ENCODE peak calls at places on chromosomes 2 and 18, in six cellular contexts. N, P, R, Q, E and J are unnamed samples.

GRCh38 chr18:31931163-31931885 is 11.6 kb downstream of the TRAPPC8 start:
- DNase-seq in N (no peak), E (peak), P (no peak), R (no peak), Q (no peak), J (no peak)

GRCh38 chr18:61285777-61286176 is 47.5 kb upstream of the CDH20 start:
- DNase-seq in Q (no peak), P (no peak), E (no peak), R (no peak), N (no peak), J (no peak)

GRCh38 chr2:97715951-97716694 is 2.7 kb downstream of the ZAP70 start:
- DNase-seq in P (no peak), N (peak), E (no peak), Q (no peak), R (peak), J (no peak)

GRCh38 chr2:127017548-127017947 is 89.4 kb downstream of the BIN1 start:
- DNase-seq in P (no peak), E (no peak), N (no peak), R (no peak), Q (no peak), J (no peak)

GRCh38 chr18:79643049-79643765 is 36.4 kb upstream of the CTDP1 start:
- DNase-seq in P (no peak), E (no peak), N (peak), Q (no peak), R (peak), J (no peak)

GRCh38 chr18:79933765-79934164 is 17.7 kb downstream of the SLC66A2 start:
- DNase-seq in N (peak), Q (no peak), E (no peak), P (peak), R (peak), J (no peak)

GRCh38 chr2:179377296-179377695 is 112.7 kb upstream of the SESTD1 start:
- DNase-seq in Q (no peak), R (no peak), P (no peak), N (no peak), E (no peak), J (no peak)

GRCh38 chr2:241947401-241947800 is 77.9 kb downstream of the RTP5 start:
- DNase-seq in E (no peak), N (peak), Q (no peak), R (peak), P (peak), J (no peak)

GRCh38 chr2:41698787-41699422 is 348.9 kb upstream of the PKDCC start:
- DNase-seq in R (no peak), Q (no peak), E (peak), P (no peak), N (peak), J (no peak)

GRCh38 chr18:10476430-10476829 is 22.0 kb downstream of the APCDD1 start:
- DNase-seq in Q (no peak), N (no peak), E (peak), R (no peak), P (no peak), J (no peak)

GRCh38 chr18:48122376-48122775 is 191.9 kb upstream of the SMAD2 start:
- DNase-seq in N (peak), R (peak), P (no peak), E (no peak), Q (no peak), J (no peak)

GRCh38 chr2:230777681-230778080 is 65.0 kb downstream of the CAB39 start:
- DNase-seq in E (no peak), P (no peak), R (no peak), N (no peak), Q (no peak), J (no peak)

GRCh38 chr2:28173377-28173776 is 219.3 kb upstream of the FOSL2 start:
- DNase-seq in E (no peak), R (no peak), P (no peak), Q (no peak), N (no peak), J (no peak)

GRCh38 chr18:50629148-50629631 is 69.3 kb downstream of the MAPK4 start:
- DNase-seq in R (no peak), Q (no peak), N (peak), E (no peak), P (no peak), J (no peak)

GRCh38 chr2:179470102-179470501 is 205.5 kb upstream of the SESTD1 start:
- DNase-seq in R (no peak), P (no peak), E (no peak), Q (no peak), N (no peak), J (no peak)

GRCh38 chr18:2921778-2922177 is 75.0 kb downstream of the EMILIN2 start:
- DNase-seq in E (no peak), N (no peak), P (peak), R (no peak), Q (no peak), J (no peak)

GRCh38 chr2:73700111-73700510 is 37.0 kb downstream of the TPRKB start:
- DNase-seq in R (no peak), P (no peak), N (no peak), Q (no peak), E (no peak), J (no peak)

DNA sequence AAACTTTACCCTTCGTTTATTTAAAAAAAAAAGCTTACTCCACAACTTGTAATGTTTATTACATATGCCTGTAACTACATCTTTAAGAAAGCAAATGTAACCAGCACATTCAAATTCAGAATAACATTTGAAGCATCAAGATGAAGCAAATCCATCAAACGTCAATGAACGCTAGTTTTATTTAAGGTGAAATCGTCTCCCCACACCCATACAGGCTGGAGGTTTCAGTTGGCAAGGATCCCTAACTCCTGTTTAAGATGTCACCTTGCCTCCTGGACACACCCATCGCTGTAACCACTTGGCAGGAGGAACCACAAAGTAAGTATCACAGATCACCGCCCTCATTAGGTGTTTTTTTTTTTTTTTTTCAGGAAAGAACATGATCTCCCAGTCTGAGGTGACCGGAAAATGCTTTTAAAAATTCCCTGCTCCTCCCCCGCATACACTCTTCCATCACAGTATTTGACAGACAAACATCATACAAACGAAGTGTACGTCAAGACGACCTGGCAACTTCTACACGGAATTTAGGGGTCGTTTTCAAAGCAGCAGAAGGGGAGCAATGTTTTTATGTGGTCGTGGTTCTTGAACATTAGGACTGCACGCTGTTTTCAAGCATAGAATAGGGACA is 19.7 kb upstream of the STPG4 start:
- DNase-seq in P (peak), Q (no peak), N (peak), E (peak), R (no peak), J (no peak)
- TF ChIP-seq POLR2AphosphoS5 in P (peak), Q (peak), N (no peak), E (peak), R (no peak), J (peak)

DNA sequence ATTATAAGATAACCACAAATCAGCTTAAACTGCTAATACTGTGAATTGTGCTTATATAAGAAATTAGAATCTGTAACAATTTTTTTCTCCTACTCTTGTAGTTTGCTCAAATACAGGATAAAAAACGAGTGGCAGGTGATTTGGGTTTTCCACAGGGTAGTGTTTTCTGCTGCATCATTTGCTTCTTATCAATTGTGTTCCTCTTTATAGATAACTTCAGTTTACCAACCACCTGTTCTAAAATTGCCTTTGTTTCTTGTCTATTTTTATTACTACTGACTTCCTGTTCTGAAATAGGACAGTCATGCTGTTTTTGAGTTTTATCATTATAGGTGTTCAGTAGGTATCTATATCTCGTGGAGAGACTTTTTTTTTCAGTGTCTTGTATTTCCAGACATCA is 56.9 kb downstream of the MFSD6 start:
- DNase-seq in P (no peak), E (no peak), R (no peak), N (no peak), Q (no peak), J (no peak)
- TF ChIP-seq POLR2AphosphoS5 in P (no peak), E (no peak), R (no peak), N (no peak), Q (no peak), J (no peak)

GRCh38 chr2:199460101-199460671 is 2.4 kb upstream of the SATB2 start:
- DNase-seq in E (no peak), N (no peak), Q (no peak), R (no peak), P (no peak), J (no peak)
- TF ChIP-seq POLR2AphosphoS5 in E (no peak), N (no peak), Q (no peak), R (no peak), P (peak), J (no peak)

GRCh38 chr2:31037058-31037457 is 101.2 kb downstream of the GALNT14 start:
- DNase-seq in N (no peak), P (no peak), E (no peak), R (no peak), Q (no peak), J (no peak)

GRCh38 chr2:31028415-31028814 is 109.8 kb downstream of the GALNT14 start:
- DNase-seq in N (no peak), E (no peak), P (no peak), R (no peak), Q (no peak), J (no peak)

GRCh38 chr2:31033032-31033431 is 105.2 kb downstream of the GALNT14 start:
- DNase-seq in N (no peak), E (no peak), P (no peak), R (no peak), Q (no peak), J (no peak)

GRCh38 chr2:31031132-31031706 is 107.0 kb downstream of the GALNT14 start:
- DNase-seq in E (no peak), P (no peak), R (no peak), N (no peak), Q (no peak), J (peak)

GRCh38 chr2:31032475-31032874 is 105.8 kb downstream of the GALNT14 start:
- DNase-seq in R (no peak), P (no peak), E (no peak), N (no peak), Q (no peak), J (no peak)
- TF ChIP-seq POLR2AphosphoS5 in R (peak), P (no peak), E (no peak), N (no peak), Q (no peak), J (no peak)

GRCh38 chr2:38405917-38406596 is 29.0 kb upstream of the ATL2 start:
- DNase-seq in Q (no peak), P (no peak), E (no peak), N (no peak), R (no peak), J (no peak)

GRCh38 chr2:38409904-38410167 is 32.8 kb upstream of the ATL2 start:
- DNase-seq in R (no peak), Q (no peak), P (no peak), E (no peak), N (no peak), J (no peak)

GRCh38 chr2:38409136-38409903 is 32.2 kb upstream of the ATL2 start:
- DNase-seq in Q (no peak), E (no peak), N (peak), P (no peak), R (no peak), J (peak)

GRCh38 chr2:38406597-38407110 is 29.6 kb upstream of the ATL2 start:
- DNase-seq in N (no peak), Q (no peak), R (no peak), P (no peak), E (no peak), J (no peak)

DNA sequence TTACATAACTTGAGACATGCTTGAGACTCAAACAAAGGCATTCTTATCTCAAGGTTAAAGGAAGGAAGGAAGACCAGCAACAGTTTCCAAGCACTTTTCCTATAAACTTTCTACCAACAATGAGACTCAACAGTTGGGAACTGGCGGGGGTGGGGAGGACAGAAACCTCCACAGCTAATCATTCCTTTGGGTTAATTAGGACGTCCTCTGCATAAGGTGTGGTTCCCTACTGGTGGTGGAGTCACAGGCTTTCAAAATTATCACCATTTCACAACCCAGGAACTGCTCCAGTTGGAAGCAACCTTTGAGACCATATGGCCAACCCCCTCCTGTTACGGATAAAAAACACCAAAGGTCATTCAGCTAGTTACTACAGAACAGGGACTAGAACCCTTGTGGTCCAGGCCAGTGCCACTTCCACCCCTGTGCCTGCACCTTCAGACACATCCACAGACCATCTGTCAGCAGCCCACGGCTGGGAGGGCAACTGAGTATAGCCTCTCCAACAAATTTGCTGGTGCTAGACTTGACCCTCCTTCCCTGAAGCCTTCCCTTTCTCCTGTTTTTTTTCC is 30.1 kb upstream of the ATL2 start:
- DNase-seq in P (no peak), N (no peak), Q (no peak), E (no peak), R (peak), J (no peak)
- TF ChIP-seq POLR2AphosphoS5 in P (no peak), N (no peak), Q (no peak), E (no peak), R (no peak), J (no peak)

DNA sequence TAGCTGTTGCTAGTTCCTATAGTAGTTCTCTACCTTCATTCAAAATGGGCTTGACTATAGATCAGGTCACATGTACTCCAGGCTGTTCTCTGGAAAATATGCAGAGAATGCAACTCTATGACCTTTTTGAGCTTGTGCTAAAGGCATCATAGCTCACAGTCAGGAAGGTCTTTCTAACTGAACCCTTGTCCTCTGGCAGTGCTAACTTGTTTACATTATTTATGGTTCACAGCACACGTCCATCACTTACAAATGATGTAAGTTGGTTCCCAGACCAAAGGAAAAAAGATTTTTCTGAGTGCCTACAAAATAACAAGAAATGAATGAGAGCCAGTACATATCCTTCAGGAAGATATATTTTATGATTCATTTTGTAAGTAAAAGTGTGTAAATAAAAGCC is 236.1 kb downstream of the GCA start:
- DNase-seq in Q (no peak), P (no peak), N (no peak), E (no peak), R (no peak), J (no peak)
- TF ChIP-seq POLR2AphosphoS5 in Q (no peak), P (no peak), N (no peak), E (no peak), R (no peak), J (no peak)

GRCh38 chr2:223588251-223588650 is 13.9 kb downstream of the SCG2 start:
- DNase-seq in N (no peak), P (no peak), E (no peak), R (no peak), Q (no peak), J (no peak)

GRCh38 chr2:223587301-223587700 is 14.9 kb downstream of the SCG2 start:
- DNase-seq in R (no peak), Q (no peak), P (no peak), N (no peak), E (no peak), J (no peak)

GRCh38 chr2:223586261-223586660 is 15.9 kb downstream of the SCG2 start:
- DNase-seq in R (no peak), Q (no peak), N (no peak), E (no peak), P (no peak), J (no peak)

GRCh38 chr2:223582001-223582400 is 20.2 kb downstream of the SCG2 start:
- DNase-seq in E (no peak), N (no peak), P (no peak), R (no peak), Q (no peak), J (no peak)

DNA sequence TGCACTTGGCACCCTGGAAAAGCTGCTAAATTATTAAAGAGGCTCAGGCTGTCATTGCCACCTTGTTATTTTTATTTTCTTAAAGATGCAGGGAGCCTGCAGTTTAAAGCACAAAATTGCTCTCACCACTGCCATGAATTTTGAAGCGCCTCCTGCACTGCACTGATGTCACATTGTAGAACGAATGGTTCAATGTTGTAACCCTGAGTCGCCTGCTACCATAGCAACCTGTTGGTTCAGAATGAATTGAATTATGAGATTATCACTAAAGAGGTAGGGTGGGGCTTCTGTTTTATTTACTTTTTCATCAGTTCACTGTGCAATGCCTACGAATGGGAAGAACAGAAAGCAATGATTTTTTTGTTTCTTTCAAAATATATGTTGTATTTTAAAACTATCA is 16.5 kb downstream of the SCG2 start:
- DNase-seq in P (no peak), Q (no peak), N (no peak), R (no peak), E (peak), J (no peak)
- TF ChIP-seq POLR2AphosphoS5 in P (no peak), Q (no peak), N (no peak), R (no peak), E (no peak), J (no peak)